ENCODE peak calls at places on chromosomes 7 and 10, in eight cellular contexts. P, I, W, Z, B, Q, Y and H are unnamed samples.

GRCh38 chr10:48606530-48607355 is 1.9 kb upstream of the ARHGAP22 start:
- DNase-seq in I (no peak), P (no peak), Z (no peak), Y (no peak), Q (no peak), B (no peak), W (peak), H (peak)

GRCh38 chr7:136183981-136184380 is 206.8 kb upstream of the MTPN start:
- DNase-seq in W (no peak), I (no peak), Q (no peak), P (no peak), B (no peak), Y (no peak), Z (no peak), H (no peak)

GRCh38 chr10:6270951-6271350 is 68.2 kb downstream of the PFKFB3 start:
- DNase-seq in Z (no peak), P (no peak), W (no peak), Y (no peak), I (no peak), Q (no peak), B (no peak), H (no peak)

GRCh38 chr10:24858244-24858907 is 94.0 kb downstream of the PRTFDC1 start:
- DNase-seq in Z (no peak), B (no peak), Q (no peak), W (no peak), I (no peak), Y (no peak), P (peak), H (no peak)

GRCh38 chr10:47063858-47064257 is 152.6 kb downstream of the PTPN20 start:
- DNase-seq in I (no peak), Z (no peak), P (no peak), Y (no peak), W (no peak), B (no peak), Q (no peak), H (no peak)

GRCh38 chr7:127961787-127962463 is 69.3 kb downstream of the LRRC4 start:
- DNase-seq in W (no peak), B (peak), I (no peak), Z (no peak), Y (no peak), Q (no peak), P (no peak), H (no peak)

GRCh38 chr7:66748791-66749190 is 8.3 kb downstream of the RABGEF1 start:
- DNase-seq in B (no peak), Q (no peak), W (no peak), P (no peak), I (no peak), Z (peak), Y (no peak), H (no peak)

GRCh38 chr10:118957141-118957825 is 72.2 kb upstream of the NANOS1 start:
- DNase-seq in Y (no peak), W (peak), P (no peak), B (no peak), I (no peak), Q (no peak), Z (no peak), H (no peak)

GRCh38 chr7:11592699-11593098 is 239.3 kb downstream of the THSD7A start:
- DNase-seq in Q (no peak), W (no peak), Y (no peak), Z (no peak), I (no peak), P (no peak), B (no peak), H (no peak)

GRCh38 chr10:15801641-15802040 is 58.7 kb downstream of the MINDY3 start:
- DNase-seq in P (no peak), Q (no peak), W (no peak), Y (no peak), Z (no peak), B (no peak), I (no peak), H (no peak)

GRCh38 chr7:100351657-100352058 is 6.3 kb upstream of the PILRB start:
- DNase-seq in Y (no peak), Q (no peak), B (no peak), Z (no peak), I (no peak), W (no peak), P (no peak), H (no peak)

GRCh38 chr10:86233131-86233530 is 133.5 kb downstream of the GRID1 start:
- DNase-seq in P (no peak), Y (no peak), I (no peak), Q (no peak), B (no peak), Z (no peak), W (no peak), H (no peak)

GRCh38 chr7:90262438-90262837 is 17.5 kb downstream of the CFAP69 start:
- DNase-seq in Y (no peak), P (peak), W (no peak), I (no peak), Q (peak), B (peak), Z (no peak), H (no peak)

GRCh38 chr10:21599582-21599981 is 65.5 kb downstream of the MLLT10 start:
- DNase-seq in B (no peak), I (no peak), W (no peak), P (peak), Q (no peak), Y (no peak), Z (no peak), H (no peak)

GRCh38 chr7:28885771-28886170 is 72.4 kb downstream of the TRIL start:
- DNase-seq in I (no peak), Y (no peak), Z (no peak), P (no peak), B (no peak), W (no peak), Q (no peak), H (no peak)

GRCh38 chr7:18570890-18571478 is 75.4 kb downstream of the HDAC9 start:
- DNase-seq in Z (no peak), B (peak), I (peak), W (no peak), Y (no peak), Q (no peak), P (no peak), H (no peak)

GRCh38 chr7:155864991-155865690 is 52.9 kb upstream of the SHH start:
- DNase-seq in W (peak), B (no peak), Z (no peak), P (no peak), Y (no peak), Q (no peak), I (no peak), H (no peak)